ENCODE peak calls at places on chromosomes 13 and 19, in four cellular contexts. D, F, N and O are unnamed samples.

GRCh38 chr13:105928048-105928447 is 607.4 kb downstream of the EFNB2 start:
- DNase-seq in D (no peak), F (no peak), N (no peak), O (no peak)

GRCh38 chr13:97440598-97440997 is 6.6 kb downstream of the RAP2A start:
- DNase-seq in D (no peak), F (no peak), N (no peak), O (no peak)

GRCh38 chr13:36918246-36919060 is 1.6 kb downstream of the SMAD9 start:
- DNase-seq in D (no peak), F (peak; percentile 12), N (no peak), O (no peak)

GRCh38 chr19:31145021-31145420 is 204.2 kb downstream of the TSHZ3 start:
- DNase-seq in D (no peak), F (no peak), N (no peak), O (no peak)

GRCh38 chr19:4870025-4870700 is 2.7 kb upstream of the PLIN3 start:
- DNase-seq in D (no peak), F (peak; percentile 97), N (no peak), O (no peak)

GRCh38 chr19:8204961-8205360 is 4.2 kb upstream of the CERS4 start:
- DNase-seq in D (no peak), F (no peak), N (no peak), O (no peak)

GRCh38 chr13:75785130-75785529 is 149.0 kb downstream of the LMO7 start:
- DNase-seq in D (no peak), F (no peak), N (no peak), O (no peak)

GRCh38 chr19:5718032-5718578 is 1.8 kb downstream of the LONP1 start:
- DNase-seq in D (no peak), F (peak; percentile 45), N (no peak), O (no peak)

GRCh38 chr13:66224644-66225043 is 1005.5 kb downstream of the PCDH9 start:
- DNase-seq in D (no peak), F (no peak), N (no peak), O (no peak)

GRCh38 chr13:73372691-73373627 is 314.2 kb downstream of the KLF5 start:
- DNase-seq in D (no peak), F (no peak), N (no peak), O (no peak)

GRCh38 chr13:71603255-71603654 is 263.7 kb downstream of the DACH1 start:
- DNase-seq in D (no peak), F (no peak), N (no peak), O (no peak)

GRCh38 chr13:26050568-26051230 is 1.1 kb downstream of the SHISA2 start:
- DNase-seq in D (no peak), F (no peak), N (peak; percentile 52), O (no peak)

GRCh38 chr13:101749584-101749983 is 297.1 kb downstream of the ITGBL1 start:
- DNase-seq in D (no peak), F (no peak), N (no peak), O (no peak)

GRCh38 chr13:108227651-108228272 is 9.6 kb downstream of the ABHD13 start:
- DNase-seq in D (no peak), F (no peak), N (peak; percentile 46), O (no peak)

DNA sequence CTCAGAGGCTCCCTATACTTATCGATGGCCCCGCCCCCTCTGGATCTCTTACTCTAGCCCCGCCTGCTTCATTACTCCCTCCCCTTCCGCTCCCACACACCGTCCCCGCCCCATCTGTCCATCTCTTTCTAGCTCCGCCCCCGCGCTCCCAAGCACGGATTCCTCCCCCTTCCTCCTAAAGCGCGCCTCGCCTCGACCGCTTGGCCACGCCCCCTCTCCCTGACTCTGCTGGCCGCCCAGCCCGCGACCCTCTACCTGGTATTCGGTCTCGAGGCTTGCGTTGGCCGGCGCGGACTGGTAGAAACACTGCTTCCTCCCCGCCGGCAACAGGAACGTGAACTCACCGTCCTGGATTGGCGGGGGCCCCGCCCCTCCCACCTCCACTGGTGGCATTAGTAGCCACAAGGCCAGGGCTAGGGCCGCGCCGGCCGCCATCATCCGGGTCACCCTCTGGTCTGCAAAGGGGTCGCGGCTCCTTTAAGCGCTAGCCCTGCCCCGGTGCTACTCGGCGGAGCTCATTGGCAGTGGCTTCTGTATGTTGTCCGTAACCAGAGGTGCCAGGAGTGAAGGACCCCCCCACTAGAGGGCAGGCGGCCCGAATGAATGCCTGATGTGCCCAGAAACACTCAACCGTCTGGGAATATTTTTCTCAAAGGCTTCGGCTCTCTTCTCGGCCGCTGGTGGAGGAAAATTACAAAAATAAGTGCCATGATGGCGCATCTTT is at the start of gene TMED1:
- DNase-seq in D (peak; percentile 85), F (peak; percentile 99), N (peak; percentile 98), O (peak; percentile 97)
- TF ChIP-seq CTCF in D (no peak), F (no peak), N (peak; percentile 54), O (no peak)

DNA sequence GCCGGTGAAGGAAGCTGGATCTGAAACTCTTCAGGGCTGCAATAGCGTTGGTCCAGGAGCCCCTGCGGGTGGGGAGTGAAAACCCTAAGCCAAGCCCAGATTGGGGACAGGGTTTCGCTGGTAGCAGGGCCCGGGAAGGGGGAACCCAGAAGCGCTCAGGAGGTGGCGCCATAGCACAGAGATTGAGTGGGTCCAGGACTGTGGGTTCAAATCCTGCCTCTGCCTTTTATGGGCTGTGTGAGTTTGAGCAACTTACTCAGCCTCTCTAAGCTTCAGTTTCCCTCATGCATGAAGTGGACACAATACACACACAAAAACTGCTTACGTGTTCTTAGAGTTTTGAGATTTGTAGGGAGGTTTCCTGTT is 8.3 kb upstream of the SYCN start:
- DNase-seq in D (peak; percentile 51), F (no peak), N (peak; percentile 40), O (no peak)
- TF ChIP-seq CTCF in D (peak; percentile 47), F (peak; percentile 17), N (no peak), O (peak; percentile 59)

GRCh38 chr13:60655268-60655667 is 258.2 kb downstream of the TDRD3 start:
- DNase-seq in D (no peak), F (no peak), N (no peak), O (no peak)

DNA sequence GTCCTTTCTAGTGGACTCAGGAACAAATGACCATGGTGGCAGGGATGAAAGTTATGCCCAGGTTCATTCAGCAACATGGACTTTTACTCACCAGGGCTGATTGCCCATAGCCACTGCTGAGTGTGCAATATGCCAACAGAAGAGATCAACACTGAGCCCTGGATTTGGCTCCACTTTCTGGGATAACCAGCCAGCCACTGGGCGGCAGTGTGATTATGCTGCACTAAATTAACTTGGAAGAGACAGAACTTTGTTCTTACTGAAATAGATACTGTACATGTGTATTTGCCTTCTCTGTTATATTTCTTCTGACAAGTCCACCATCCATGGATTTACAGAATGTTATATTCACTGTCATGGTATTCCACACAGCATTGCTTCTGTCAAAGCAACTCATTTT is 257.4 kb downstream of the TDRD3 start:
- DNase-seq in D (no peak), F (no peak), N (peak; percentile 47), O (no peak)
- TF ChIP-seq CTCF in D (no peak), F (no peak), N (no peak), O (peak; percentile 21)

GRCh38 chr13:77952276-77952675 is 33.6 kb upstream of the EDNRB start:
- DNase-seq in D (no peak), F (no peak), N (no peak), O (no peak)

DNA sequence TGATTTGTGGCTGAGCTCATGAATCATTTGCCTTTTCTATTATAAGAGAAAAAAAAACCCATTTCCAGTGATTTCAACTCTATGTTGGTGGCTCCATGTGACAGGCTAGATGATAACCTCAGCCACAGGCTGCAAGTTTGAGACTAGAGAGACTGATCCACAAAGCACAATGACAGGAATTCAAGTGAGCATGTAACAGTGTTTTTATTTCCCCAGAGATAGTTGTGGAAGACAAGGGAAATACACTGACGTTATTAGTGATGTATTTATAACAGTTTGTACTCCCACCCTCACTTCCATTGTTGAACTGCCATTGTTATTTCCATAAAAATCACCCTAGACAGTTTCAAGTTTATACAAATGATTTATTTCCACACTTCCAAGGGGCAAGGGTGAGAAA is 27.9 kb upstream of the EDNRB start:
- DNase-seq in D (no peak), F (no peak), N (no peak), O (no peak)
- TF ChIP-seq CTCF in D (no peak), F (no peak), N (no peak), O (no peak)

GRCh38 chr19:14686411-14686810 is 3.4 kb upstream of the ZNF333 start:
- DNase-seq in D (peak; percentile 4), F (peak; percentile 1), N (no peak), O (no peak)
- TF ChIP-seq CTCF in D (peak; percentile 66), F (peak; percentile 10), N (no peak), O (peak; percentile 30)

DNA sequence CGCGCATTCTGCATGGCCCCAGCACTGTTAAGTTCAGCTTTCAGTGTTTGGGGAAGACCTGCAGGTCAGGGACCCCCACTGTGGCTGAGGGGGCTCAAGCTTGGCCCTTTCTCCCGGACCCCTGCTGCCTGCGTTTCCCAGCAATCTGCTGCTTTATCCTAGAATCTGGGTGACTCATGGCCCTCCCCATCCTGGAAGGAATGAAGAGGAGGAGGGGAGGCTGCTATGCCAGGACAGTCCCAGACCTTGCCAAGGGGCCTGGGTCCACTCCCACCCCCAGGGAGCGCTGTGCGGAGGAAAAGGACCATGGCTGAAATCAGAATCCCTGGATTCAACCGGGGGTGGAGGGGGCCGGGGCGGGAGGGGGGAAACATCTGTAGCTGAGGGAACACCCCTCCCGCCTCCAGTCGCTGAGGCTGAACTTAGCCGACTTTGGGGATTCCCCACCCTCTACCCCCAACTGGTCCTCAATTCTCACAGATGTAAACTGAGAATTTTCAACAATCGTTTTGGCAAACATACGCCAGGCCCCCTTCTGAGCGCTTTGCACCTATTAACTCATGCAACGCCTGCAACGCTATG is 20.6 kb downstream of the ZNF114 start:
- DNase-seq in D (no peak), F (no peak), N (peak; percentile 61), O (no peak)
- TF ChIP-seq CTCF in D (no peak), F (peak; percentile 11), N (no peak), O (no peak)

GRCh38 chr13:68810660-68811059 is 1297.0 kb upstream of the ATXN8OS start:
- DNase-seq in D (no peak), F (no peak), N (no peak), O (no peak)
- TF ChIP-seq CTCF in D (no peak), F (no peak), N (no peak), O (no peak)